ENCODE peak calls at places on chromosomes 6 and 20, in six cellular contexts. J is H1, G is H9, R is neuronal stem cell, I is IMR-90, D is trophoblast cell. K is an unnamed sample.

GRCh38 chr6:1388927-1389790 is at the start of gene FOXF2:
- DNase-seq in J (no peak), G (peak; percentile 79), R (peak; percentile 8), I (no peak), D (peak; percentile 7), K (peak; percentile 73)

GRCh38 chr20:24752612-24753011 is 196.5 kb upstream of the CST7 start:
- DNase-seq in J (no peak), G (no peak), R (no peak), I (no peak), D (no peak), K (no peak)

GRCh38 chr6:45532626-45533258 is 155.0 kb upstream of the SUPT3H start:
- DNase-seq in J (no peak), G (no peak), R (no peak), I (peak; percentile 68), D (no peak), K (no peak)

GRCh38 chr6:72890671-72891070 is 268.8 kb downstream of the KCNQ5 start:
- DNase-seq in J (no peak), G (no peak), R (no peak), I (no peak), D (no peak), K (no peak)

GRCh38 chr6:138465007-138465645 is 34.2 kb downstream of the NHSL1 start:
- DNase-seq in J (no peak), G (no peak), R (no peak), I (peak; percentile 98), D (peak; percentile 22), K (peak; percentile 62)

GRCh38 chr6:108850669-108851467 is 2.6 kb downstream of the ARMC2 start:
- DNase-seq in J (no peak), G (no peak), R (no peak), I (no peak), D (no peak), K (no peak)

GRCh38 chr20:51586005-51586440 is 43.5 kb upstream of the NFATC2 start:
- DNase-seq in J (no peak), G (no peak), R (no peak), I (peak; percentile 83), D (peak; percentile 90), K (peak; percentile 90)

GRCh38 chr6:27078734-27079357 is 168.7 kb upstream of the PRSS16 start:
- DNase-seq in J (peak; percentile 27), G (peak; percentile 82), R (peak; percentile 57), I (peak; percentile 68), D (peak; percentile 42), K (peak; percentile 71)

GRCh38 chr6:167930300-167930699 is 67.2 kb upstream of the KIF25 start:
- DNase-seq in J (no peak), G (no peak), R (no peak), I (peak; percentile 53), D (no peak), K (no peak)

GRCh38 chr6:85460951-85461805 is 11.3 kb downstream of the NT5E start:
- DNase-seq in J (no peak), G (no peak), R (no peak), I (no peak), D (no peak), K (no peak)

GRCh38 chr6:145086197-145086596 is 649.1 kb downstream of the EPM2A start:
- DNase-seq in J (no peak), G (peak; percentile 30), R (no peak), I (no peak), D (no peak), K (peak; percentile 70)

GRCh38 chr6:11613858-11614257 is 76.3 kb downstream of the TMEM170B start:
- DNase-seq in J (no peak), G (no peak), R (no peak), I (peak; percentile 98), D (peak; percentile 92), K (peak; percentile 44)

DNA sequence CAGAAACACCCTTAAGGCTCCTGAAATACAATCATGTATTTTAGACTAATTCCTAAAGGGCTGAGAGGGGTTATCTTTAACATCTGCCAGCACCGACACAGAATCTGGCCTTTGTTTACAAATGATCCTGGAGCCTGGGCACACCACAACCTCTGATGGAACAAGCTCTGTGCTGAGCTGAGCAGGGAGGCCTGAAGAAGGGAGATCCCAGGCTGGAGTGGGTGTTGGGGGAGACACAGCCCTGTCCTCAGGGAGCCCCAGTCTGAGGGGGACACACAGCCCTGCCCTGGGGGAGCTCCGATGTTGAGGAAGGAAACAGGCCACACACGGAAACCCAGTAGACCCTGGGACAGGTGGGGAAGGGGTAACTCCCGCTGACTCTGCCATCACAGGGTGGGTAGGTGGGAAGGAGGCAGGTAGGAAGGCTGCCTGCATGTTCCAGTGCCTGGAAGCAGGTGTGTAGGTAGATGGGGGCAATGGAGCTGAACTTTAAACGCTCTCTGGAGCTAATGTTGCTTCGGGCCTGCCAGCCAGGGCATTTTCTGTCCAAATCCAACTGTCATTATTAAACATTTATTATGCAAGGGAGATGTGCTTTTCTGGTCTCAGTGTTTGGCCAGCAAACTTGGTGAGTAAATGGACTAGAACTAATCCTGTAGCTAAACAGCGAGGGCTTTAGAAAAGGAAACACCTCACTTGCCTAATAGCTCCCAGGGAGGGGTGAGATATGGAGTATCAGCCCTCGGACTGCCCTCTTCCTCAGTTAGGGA is 130.7 kb downstream of the VEGFA start:
- DNase-seq in J (no peak), G (no peak), R (no peak), I (no peak), D (no peak), K (no peak)
- H2BK120ac ChIP-seq in J (no peak overlapping the region), G (no peak overlapping the region), R (no peak overlapping the region), I (no peak overlapping the region), D (no peak overlapping the region), K (no peak overlapping the region)

GRCh38 chr6:13813621-13814175 is 659 bp downstream of the MCUR1 start:
- DNase-seq in J (peak; percentile 59), G (peak; percentile 87), R (peak; percentile 78), I (peak; percentile 50), D (peak; percentile 77), K (peak; percentile 96)
- H3K4ac ChIP-seq in J (no peak overlapping the region), G (no peak overlapping the region), R (no peak overlapping the region), I (peak overlapping the region; percentile 16), D (peak overlapping the region; percentile 81), K (peak overlapping the region; percentile 88)

DNA sequence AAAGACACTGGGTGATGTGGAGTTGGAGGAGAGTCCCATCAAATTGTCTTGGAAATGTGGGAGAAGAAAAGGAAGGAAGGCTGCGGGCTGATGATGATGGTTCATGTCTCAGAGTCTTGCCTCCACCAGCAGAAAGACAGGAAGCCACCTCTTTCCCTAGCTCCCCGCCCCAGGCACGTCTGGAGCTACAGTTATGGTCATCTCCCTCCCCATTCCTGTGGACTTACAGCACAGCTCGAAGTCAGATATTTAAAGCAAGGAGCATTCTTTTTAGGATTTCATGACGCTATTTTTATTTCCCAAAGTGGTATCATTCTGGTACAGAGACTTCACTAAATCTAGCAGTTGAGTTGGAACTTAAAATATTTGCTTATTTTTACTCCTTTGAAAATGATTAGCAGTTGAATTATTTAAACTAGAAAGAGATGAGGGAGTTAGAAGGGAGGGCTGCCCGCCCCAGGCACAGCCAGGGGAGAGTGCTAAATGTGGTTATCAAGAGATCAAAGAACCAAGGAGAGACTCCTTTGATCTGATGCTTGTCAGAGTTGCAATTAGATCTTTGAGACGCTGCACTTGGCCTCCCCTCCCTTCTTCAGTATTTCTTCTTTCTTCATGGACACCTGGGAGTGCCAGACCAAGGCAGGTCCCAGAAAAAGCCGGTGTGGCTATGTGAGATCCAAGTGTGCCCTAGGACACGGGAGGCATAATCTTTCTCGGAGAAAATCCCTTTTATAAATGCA is 200.0 kb upstream of the SOX4 start:
- DNase-seq in J (no peak), G (no peak), R (no peak), I (no peak), D (peak; percentile 94), K (peak; percentile 66)
- H2BK120ac ChIP-seq in J (no peak overlapping the region), G (no peak overlapping the region), R (no peak overlapping the region), I (no peak overlapping the region), D (peak overlapping the region; percentile 58), K (peak overlapping the region; percentile 46)

GRCh38 chr20:41138217-41138526 is 829 bp downstream of the PLCG1 start:
- DNase-seq in J (no peak), G (no peak), R (no peak), I (peak; percentile 20), D (no peak), K (no peak)
- H3K4ac ChIP-seq in J (no peak overlapping the region), G (no peak overlapping the region), R (no peak overlapping the region), I (peak overlapping the region; percentile 47), D (peak overlapping the region; percentile 51), K (peak overlapping the region; percentile 89)

GRCh38 chr20:61278296-61278695 is 26.2 kb downstream of the CDH4 start:
- DNase-seq in J (no peak), G (no peak), R (no peak), I (no peak), D (no peak), K (no peak)
- H2BK120ac ChIP-seq in J (no peak overlapping the region), G (no peak overlapping the region), R (no peak overlapping the region), I (no peak overlapping the region), D (no peak overlapping the region), K (no peak overlapping the region)

DNA sequence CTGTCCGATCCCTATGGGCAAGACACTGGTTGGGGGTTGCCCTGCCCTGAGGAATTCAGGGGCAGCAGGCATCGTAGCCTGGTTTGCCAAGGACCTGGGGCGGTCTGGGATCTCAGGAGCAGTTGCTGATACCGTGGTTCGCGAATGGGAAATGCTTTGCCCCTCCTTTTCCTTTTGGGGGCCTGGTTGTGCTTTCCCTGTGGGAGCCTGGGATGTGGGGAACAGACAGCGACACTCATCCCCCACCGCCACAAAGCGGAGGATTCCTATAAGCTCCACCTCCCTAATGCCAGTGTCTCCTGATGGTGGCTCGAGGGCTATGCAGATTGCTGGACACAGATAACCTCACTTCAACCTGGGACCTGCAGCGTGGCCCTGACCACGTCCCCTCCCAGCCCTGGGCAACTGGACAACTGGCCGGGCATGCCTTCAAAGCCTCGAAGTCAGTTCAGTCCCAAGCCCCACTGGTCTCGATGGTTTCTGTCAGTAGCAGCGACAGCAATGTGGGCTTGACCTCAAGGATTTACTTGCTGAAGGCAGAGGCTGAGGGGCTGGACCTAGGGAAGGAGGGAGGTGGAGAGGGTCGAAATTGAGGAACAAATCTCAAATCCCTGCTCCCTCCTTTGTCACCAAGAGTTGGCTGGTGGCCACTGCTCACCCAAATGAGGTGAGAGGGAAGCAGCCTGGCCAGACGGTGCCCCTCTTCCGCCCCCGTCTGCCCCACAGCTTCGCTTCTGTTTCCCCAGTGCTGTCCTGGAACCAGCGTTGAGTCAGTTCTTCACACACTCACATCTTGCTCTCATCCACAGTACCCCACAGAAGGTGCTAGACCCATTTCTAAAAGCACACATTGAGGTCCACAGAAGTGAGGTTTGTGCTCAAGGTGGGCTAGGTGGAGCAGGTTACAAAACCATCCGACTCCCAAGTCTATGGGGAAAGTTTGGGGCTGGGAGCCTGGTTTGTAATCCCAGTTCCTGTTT is 3.5 kb downstream of the CEBPB start:
- DNase-seq in J (no peak), G (no peak), R (no peak), I (peak; percentile 57), D (peak; percentile 78), K (peak; percentile 38)
- H3K4ac ChIP-seq in J (peak overlapping the region; percentile 4), G (no peak overlapping the region), R (no peak overlapping the region), I (peak overlapping the region; percentile 87), D (peak overlapping the region; percentile 48), K (no peak overlapping the region)

GRCh38 chr6:30685157-30685976 is 1.1 kb downstream of the PPP1R18 start:
- DNase-seq in J (no peak), G (no peak), R (no peak), I (no peak), D (no peak), K (peak; percentile 49)
- H2BK120ac ChIP-seq in J (no peak overlapping the region), G (no peak overlapping the region), R (no peak overlapping the region), I (peak overlapping the region; percentile 86), D (peak overlapping the region; percentile 39), K (no peak overlapping the region)